ENCODE peak calls at places on chromosomes 6 and 20, in eight cellular contexts. V, I, A, J, X, P, T and Z are unnamed samples.

GRCh38 chr6:146027586-146028249 is 1.1 kb upstream of the GRM1 start:
- DNase-seq in A (no peak), P (no peak), J (peak; percentile 36), I (no peak), V (no peak), X (no peak), T (no peak), Z (no peak)

GRCh38 chr6:95572098-95572497 is 5.2 kb upstream of the MANEA start:
- DNase-seq in P (no peak), A (no peak), J (no peak), I (no peak), T (no peak), X (no peak), V (no peak), Z (no peak)

GRCh38 chr20:35497780-35498189 is 31.7 kb downstream of the C20orf173 start:
- DNase-seq in P (no peak), I (peak; percentile 27), J (no peak), T (no peak), V (no peak), A (peak; percentile 38), X (peak; percentile 18), Z (no peak)

GRCh38 chr20:47358672-47359532 is 2.4 kb upstream of the ZMYND8 start:
- DNase-seq in P (no peak), X (peak; percentile 84), I (peak; percentile 97), J (no peak), T (no peak), A (peak; percentile 96), V (peak; percentile 90), Z (peak; percentile 94)

GRCh38 chr20:17747431-17747846 is 47.7 kb downstream of the BANF2 start:
- DNase-seq in V (peak; percentile 94), P (no peak), J (no peak), I (no peak), X (peak; percentile 67), A (peak; percentile 71), T (no peak), Z (no peak)

GRCh38 chr6:31639449-31639861 is 13.0 kb downstream of the BAG6 start:
- DNase-seq in J (no peak), P (no peak), A (no peak), X (no peak), I (no peak), V (peak; percentile 56), T (no peak), Z (no peak)

GRCh38 chr6:158387036-158387435 is 74.8 kb downstream of the TULP4 start:
- DNase-seq in X (no peak), J (no peak), T (no peak), P (peak; percentile 2), A (no peak), I (no peak), V (no peak), Z (no peak)

GRCh38 chr20:8853805-8854338 is 215.0 kb upstream of the PLCB4 start:
- DNase-seq in P (peak; percentile 4), A (peak; percentile 54), T (peak; percentile 28), I (no peak), X (peak; percentile 38), J (peak; percentile 76), V (peak; percentile 84), Z (no peak)

GRCh38 chr6:104789770-104790190 is 69.9 kb downstream of the HACE1 start:
- DNase-seq in A (no peak), J (no peak), X (no peak), I (no peak), P (peak; percentile 41), T (no peak), V (peak; percentile 55), Z (no peak)

GRCh38 chr20:36467076-36467999 is 74.0 kb upstream of the MYL9 start:
- DNase-seq in A (peak; percentile 73), J (no peak), X (peak; percentile 63), V (no peak), I (no peak), P (peak; percentile 42), T (peak; percentile 58), Z (no peak)

GRCh38 chr6:131761061-131761761 is 46.6 kb upstream of the ENPP1 start:
- DNase-seq in V (peak; percentile 89), P (no peak), J (no peak), I (no peak), T (no peak), X (no peak), A (no peak), Z (no peak)

GRCh38 chr6:81515562-81516453 is 236.7 kb downstream of the TENT5A start:
- DNase-seq in I (no peak), V (peak; percentile 47), J (no peak), A (no peak), X (no peak), T (no peak), P (no peak), Z (no peak)

GRCh38 chr6:26401987-26402658 is at the start of gene BTN3A1:
- DNase-seq in T (peak; percentile 76), X (peak; percentile 52), J (peak; percentile 37), I (peak; percentile 50), P (peak; percentile 79), A (peak; percentile 76), V (peak; percentile 70), Z (peak; percentile 80)

GRCh38 chr20:40160151-40160550 is 528.9 kb downstream of the MAFB start:
- DNase-seq in X (peak; percentile 22), T (peak; percentile 65), A (peak; percentile 49), V (peak; percentile 23), J (no peak), I (peak; percentile 21), P (no peak), Z (peak; percentile 71)

GRCh38 chr20:49310695-49311094 is 32.8 kb upstream of the ZNFX1 start:
- DNase-seq in X (no peak), A (no peak), T (no peak), V (peak; percentile 19), I (no peak), P (no peak), J (no peak), Z (no peak)

GRCh38 chr6:4853782-4854511 is 77.7 kb downstream of the CDYL start:
- DNase-seq in V (peak; percentile 51), X (no peak), A (no peak), T (no peak), J (no peak), P (no peak), I (no peak), Z (no peak)

GRCh38 chr6:117548797-117549301 is 53.5 kb downstream of the GOPC start:
- DNase-seq in J (no peak), A (no peak), T (no peak), V (peak; percentile 73), X (no peak), P (peak; percentile 62), I (no peak), Z (no peak)

GRCh38 chr20:59425572-59425971 is 125.2 kb downstream of the EDN3 start:
- DNase-seq in J (no peak), A (no peak), T (no peak), V (no peak), P (no peak), I (no peak), X (no peak), Z (no peak)

DNA sequence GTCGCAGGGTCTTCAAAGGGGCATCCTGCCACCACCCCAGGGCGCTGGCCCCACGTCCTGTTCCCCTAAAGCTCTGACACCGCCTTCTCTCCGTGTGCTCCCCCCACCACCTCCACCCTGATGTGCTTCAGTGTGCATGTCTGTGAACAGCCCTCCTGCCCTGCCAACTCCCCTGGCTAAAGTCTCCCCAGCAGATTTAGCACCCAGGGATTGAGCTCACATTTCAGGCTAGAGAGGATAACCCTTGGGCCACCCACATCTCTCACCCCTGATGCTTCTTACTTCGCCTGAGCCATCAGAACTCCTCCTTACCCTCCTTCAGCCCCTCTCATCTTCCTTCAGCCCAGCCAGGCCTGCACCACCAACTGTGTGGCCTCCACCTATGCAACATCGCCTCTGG is 7.5 kb downstream of the TMEM151B start:
- DNase-seq in I (no peak), J (no peak), V (no peak), A (no peak), P (no peak), T (no peak), X (no peak), Z (no peak)
- H3K27ac ChIP-seq in I (no peak overlapping the region), J (no peak overlapping the region), V (no peak overlapping the region), A (no peak overlapping the region), P (no peak overlapping the region), T (no peak overlapping the region), X (no peak overlapping the region), Z (no peak overlapping the region)

GRCh38 chr20:10779911-10780310 is 106.1 kb upstream of the JAG1 start:
- DNase-seq in J (no peak), T (no peak), X (no peak), V (no peak), I (no peak), P (no peak), A (no peak), Z (no peak)
- H3K4me1 ChIP-seq in J (peaks cover 2% of the 10 kb centered on the region), T (no peaks in the 10 kb centered on the region), X (no peaks in the 10 kb centered on the region), V (no peaks in the 10 kb centered on the region), I (no peaks in the 10 kb centered on the region), P (no peaks in the 10 kb centered on the region), A (peaks cover 20% of the 10 kb centered on the region), Z (no peaks in the 10 kb centered on the region)

DNA sequence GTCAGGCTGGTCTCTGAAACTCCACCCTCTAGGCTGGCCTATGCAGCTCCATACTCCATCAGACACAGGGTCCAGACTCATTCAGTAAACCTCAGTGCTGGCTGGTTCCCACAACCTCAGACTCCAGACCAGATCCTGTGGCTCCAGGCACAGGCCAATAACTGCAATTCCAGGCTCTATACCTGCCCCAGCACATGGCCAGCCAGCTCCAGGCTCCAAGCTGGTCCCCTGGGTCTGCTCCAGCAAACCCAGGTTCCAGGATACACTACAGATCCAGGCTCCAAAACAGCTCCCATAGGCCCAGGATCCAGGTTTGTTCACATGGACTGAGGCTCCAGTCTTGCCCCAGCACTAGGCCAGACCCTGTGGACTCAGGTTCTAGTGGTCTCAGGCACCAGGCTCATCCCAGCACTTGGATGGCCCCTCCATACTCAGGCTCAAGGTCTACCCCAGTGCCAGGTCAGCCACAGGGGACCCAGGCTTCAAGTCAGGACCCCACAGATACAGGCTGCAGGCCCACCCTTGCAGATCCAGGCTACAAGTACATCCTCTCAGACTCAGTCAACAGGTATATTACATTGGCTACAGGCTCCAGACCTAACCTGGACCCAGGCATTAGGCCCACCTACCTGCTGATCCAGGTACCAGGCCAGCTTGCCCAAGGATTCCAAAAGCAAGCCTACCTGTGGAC is 117.6 kb upstream of the TMEM170B start:
- DNase-seq in T (no peak), A (no peak), I (no peak), X (no peak), V (no peak), P (no peak), J (no peak), Z (no peak)
- H3K27me3 ChIP-seq in T (no peaks in the 10 kb centered on the region), A (no peaks in the 10 kb centered on the region), I (no peaks in the 10 kb centered on the region), X (no peaks in the 10 kb centered on the region), V (no peaks in the 10 kb centered on the region), P (no peaks in the 10 kb centered on the region), J (no peaks in the 10 kb centered on the region), Z (no peaks in the 10 kb centered on the region)

DNA sequence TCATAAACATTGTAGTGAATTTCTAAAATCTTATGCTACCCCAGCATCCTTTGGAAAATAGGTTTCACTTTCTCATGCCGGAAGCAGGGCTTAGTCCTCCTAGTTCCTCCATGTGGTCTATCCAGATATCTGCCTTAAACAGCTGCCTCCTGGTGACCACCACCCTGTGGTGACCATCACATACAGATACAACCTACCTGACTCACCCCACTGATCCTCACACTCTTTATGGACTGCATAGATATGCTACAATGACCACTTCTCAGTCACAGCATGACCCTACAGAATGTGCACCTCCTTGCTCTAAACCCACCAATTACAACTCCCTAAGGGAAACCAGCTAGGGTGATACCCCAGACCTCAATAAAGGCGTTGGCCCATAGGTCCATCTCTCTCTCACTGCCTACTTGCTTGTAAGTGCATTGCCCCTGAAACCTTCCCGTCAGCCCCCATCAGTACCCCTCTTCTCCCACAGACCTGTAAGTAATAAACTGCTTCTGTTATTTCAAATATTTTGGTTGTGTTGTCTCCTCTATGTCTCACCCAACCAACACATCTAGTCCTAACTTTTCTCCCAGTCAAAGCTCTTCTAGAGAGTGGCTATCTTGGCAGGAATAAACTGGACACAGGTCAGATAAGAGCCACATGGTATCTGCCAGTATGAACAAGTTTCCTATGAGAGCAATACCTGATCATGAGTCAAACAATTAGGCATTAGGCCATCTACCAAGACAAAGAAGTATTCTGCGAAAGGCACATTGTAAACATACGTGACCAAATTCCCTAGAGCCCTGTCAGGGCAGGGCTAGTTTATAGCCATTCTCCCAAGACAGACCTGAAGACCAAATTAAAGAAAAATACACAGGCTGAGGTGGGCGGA is 39.4 kb upstream of the PLEKHG1 start:
- DNase-seq in T (no peak), I (no peak), A (no peak), X (no peak), P (no peak), J (no peak), V (no peak), Z (no peak)
- H3K27ac ChIP-seq in T (no peak overlapping the region), I (peak overlapping the region; percentile 43), A (no peak overlapping the region), X (no peak overlapping the region), P (no peak overlapping the region), J (no peak overlapping the region), V (no peak overlapping the region), Z (no peak overlapping the region)